ENCODE peak calls at places on chromosomes 3 and 15, in eight cellular contexts. C is colonic mucosa, N is body of pancreas, V is uterus, Y is HFF-Myc, O is astrocyte of the spinal cord, G is bronchial epithelial cell, L is transverse colon. Z is an unnamed sample.

GRCh38 chr3:99678023-99678422 is 39.6 kb downstream of the COL8A1 start:
- DNase-seq in C (no peak), N (no peak), V (peak; percentile 58), Y (peak; percentile 59), O (peak; percentile 93), G (peak; percentile 72), L (no peak), Z (peak; percentile 83)

GRCh38 chr15:92304239-92304975 is 89.3 kb upstream of the ST8SIA2 start:
- DNase-seq in C (no peak), N (no peak), V (no peak), Y (no peak), O (no peak), G (no peak), L (no peak), Z (no peak)

GRCh38 chr3:6204891-6205290 is 656.0 kb upstream of the GRM7 start:
- DNase-seq in C (no peak), N (no peak), V (no peak), Y (no peak), O (no peak), G (no peak), L (no peak), Z (no peak)

GRCh38 chr3:61932499-61932898 is 371.1 kb downstream of the PTPRG start:
- DNase-seq in C (no peak), N (no peak), V (no peak), Y (no peak), O (no peak), G (no peak), L (no peak), Z (no peak)

GRCh38 chr3:151675858-151676615 is 57.7 kb upstream of the AADACL2 start:
- DNase-seq in C (no peak), N (no peak), V (no peak), Y (no peak), O (no peak), G (no peak), L (no peak), Z (no peak)

GRCh38 chr3:153445817-153446216 is 283.8 kb downstream of the RAP2B start:
- DNase-seq in C (no peak), N (no peak), V (no peak), Y (no peak), O (no peak), G (no peak), L (no peak), Z (no peak)

GRCh38 chr3:69913422-69913821 is 86.1 kb upstream of the SAMMSON start:
- DNase-seq in C (no peak), N (no peak), V (no peak), Y (no peak), O (no peak), G (no peak), L (no peak), Z (no peak)

GRCh38 chr3:168248383-168249047 is 152.8 kb upstream of the GOLIM4 start:
- DNase-seq in C (no peak), N (peak; percentile 32), V (no peak), Y (no peak), O (peak; percentile 63), G (peak; percentile 12), L (no peak), Z (no peak)

GRCh38 chr15:77631790-77632551 is 741 bp downstream of the LINGO1 start:
- DNase-seq in C (no peak), N (peak; percentile 27), V (no peak), Y (no peak), O (no peak), G (no peak), L (peak; percentile 8), Z (no peak)

GRCh38 chr3:71585891-71586809 is 2.6 kb upstream of the FOXP1 start:
- DNase-seq in C (no peak), N (no peak), V (no peak), Y (no peak), O (peak; percentile 74), G (peak; percentile 46), L (no peak), Z (no peak)

GRCh38 chr15:65857718-65858402 is 11.4 kb upstream of the RAB11A start:
- DNase-seq in C (no peak), N (no peak), V (no peak), Y (no peak), O (no peak), G (no peak), L (no peak), Z (no peak)

GRCh38 chr3:179513867-179514266 is 48.9 kb upstream of the ACTL6A start:
- DNase-seq in C (no peak), N (no peak), V (no peak), Y (no peak), O (no peak), G (peak; percentile 36), L (no peak), Z (no peak)

GRCh38 chr3:62226601-62227339 is 146.6 kb downstream of the FEZF2 start:
- DNase-seq in C (no peak), N (no peak), V (no peak), Y (no peak), O (no peak), G (no peak), L (no peak), Z (no peak)

GRCh38 chr15:86444527-86444926 is 364.9 kb downstream of the AGBL1 start:
- DNase-seq in C (no peak), N (no peak), V (no peak), Y (no peak), O (no peak), G (peak; percentile 10), L (no peak), Z (no peak)

GRCh38 chr3:39343760-39344159 is 14.3 kb downstream of the CCR8 start:
- DNase-seq in C (no peak), N (no peak), V (no peak), Y (no peak), O (no peak), G (no peak), L (no peak), Z (no peak)

DNA sequence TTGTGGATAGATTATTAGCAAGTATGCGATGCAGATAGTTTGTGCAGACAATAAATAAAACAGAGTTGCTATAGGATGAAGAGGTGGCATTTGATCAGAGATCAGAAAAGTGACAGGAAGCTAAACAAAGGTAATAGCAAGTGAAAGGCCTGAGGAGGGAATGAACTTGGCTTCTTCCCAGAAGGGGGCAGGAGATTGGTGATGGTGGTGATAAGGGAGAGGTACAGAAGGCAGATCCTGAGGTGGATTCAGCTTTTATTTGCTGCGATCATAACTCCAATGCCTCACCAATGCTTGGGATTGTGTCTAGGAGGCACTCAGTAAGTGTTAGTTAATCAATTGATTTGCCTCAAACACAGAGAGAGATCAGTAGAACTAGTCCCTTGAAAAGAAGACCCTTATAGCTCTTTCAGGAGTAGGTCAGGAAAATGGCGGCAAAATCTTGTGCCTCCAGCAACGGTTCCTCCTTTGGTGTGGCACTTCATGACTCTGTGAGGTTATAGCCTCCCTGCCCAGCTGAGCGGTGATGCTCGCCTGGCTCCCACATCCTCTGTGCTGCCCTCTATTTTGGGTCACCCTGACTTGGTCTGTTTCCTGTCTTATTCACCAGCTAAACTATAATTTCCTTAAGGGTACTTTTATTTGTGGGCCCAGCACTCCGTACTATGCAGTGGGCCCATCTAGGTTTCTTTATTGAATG is 37.5 kb downstream of the TGFBR2 start:
- DNase-seq in C (no peak), N (no peak), V (peak; percentile 36), Y (no peak), O (no peak), G (no peak), L (peak; percentile 59), Z (no peak)
- H3K4me3 ChIP-seq in C (no peak overlapping the region), N (no peak overlapping the region), V (no peak overlapping the region), Y (no peak overlapping the region), O (no peak overlapping the region), G (no peak overlapping the region), L (no peak overlapping the region), Z (no peak overlapping the region)

DNA sequence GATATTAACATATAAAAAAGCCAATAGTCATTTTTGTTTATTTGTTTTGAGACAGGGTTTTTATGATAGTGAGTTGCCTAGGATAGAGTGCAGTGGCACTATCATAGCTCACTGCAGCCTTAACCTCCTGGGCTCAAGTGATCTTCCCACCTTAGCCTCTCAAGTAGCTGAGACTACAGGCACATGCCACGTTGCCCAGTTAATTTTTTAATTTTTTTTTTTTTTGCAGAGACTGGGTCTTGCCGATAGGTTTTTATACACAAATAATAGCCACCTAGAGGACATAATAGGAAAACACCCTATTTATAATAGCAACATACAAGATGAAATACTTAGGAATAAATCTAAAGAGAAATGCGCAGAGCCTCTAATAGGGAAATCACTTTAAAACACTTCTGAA is 13.3 kb downstream of the EIF3J start:
- DNase-seq in C (no peak), N (no peak), V (no peak), Y (no peak), O (peak; percentile 58), G (peak; percentile 58), L (no peak), Z (peak; percentile 11)
- TF ChIP-seq CTCF in C (peak; percentile 32), N (peak; percentile 37), V (no peak), Y (no peak), O (peak; percentile 30), G (peak; percentile 22), L (no peak), Z (no peak)

GRCh38 chr15:96262097-96262496 is 68.4 kb upstream of the NR2F2 start:
- DNase-seq in C (no peak), N (no peak), V (no peak), Y (peak; percentile 67), O (no peak), G (no peak), L (no peak), Z (no peak)

GRCh38 chr15:96264351-96264798 is 66.1 kb upstream of the NR2F2 start:
- DNase-seq in C (no peak), N (peak; percentile 71), V (no peak), Y (no peak), O (no peak), G (peak; percentile 95), L (no peak), Z (no peak)

GRCh38 chr15:96264801-96265515 is 65.5 kb upstream of the NR2F2 start:
- DNase-seq in C (no peak), N (no peak), V (no peak), Y (no peak), O (no peak), G (peak; percentile 63), L (no peak), Z (no peak)

GRCh38 chr15:96262497-96263268 is 67.8 kb upstream of the NR2F2 start:
- DNase-seq in C (no peak), N (no peak), V (no peak), Y (no peak), O (no peak), G (no peak), L (no peak), Z (no peak)

DNA sequence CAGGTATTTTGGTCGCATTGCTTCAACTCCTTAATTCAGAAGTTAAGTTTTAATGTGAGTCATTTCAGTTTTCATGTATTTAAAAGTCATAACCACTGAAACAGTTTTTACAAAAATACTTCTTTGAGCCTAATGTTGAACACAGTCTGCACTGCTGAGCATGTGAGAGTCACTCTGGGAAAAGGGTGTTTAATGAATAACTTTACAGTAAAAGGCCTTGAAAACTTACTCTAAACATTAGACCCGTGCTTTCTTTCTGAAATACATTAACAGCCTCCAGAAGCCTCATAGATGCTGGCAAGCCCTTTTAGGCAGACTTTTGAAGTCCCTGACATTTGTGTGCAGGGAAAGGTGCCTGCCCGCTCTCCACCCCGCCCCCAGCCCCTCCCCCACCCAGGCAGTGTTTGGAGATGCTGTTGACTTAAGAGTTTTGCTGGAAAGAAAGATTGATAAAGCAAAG is 68.9 kb upstream of the NR2F2 start:
- DNase-seq in C (no peak), N (no peak), V (no peak), Y (no peak), O (no peak), G (no peak), L (no peak), Z (no peak)
- H3K4me3 ChIP-seq in C (no peak overlapping the region), N (no peak overlapping the region), V (no peak overlapping the region), Y (no peak overlapping the region), O (no peak overlapping the region), G (no peak overlapping the region), L (no peak overlapping the region), Z (no peak overlapping the region)

GRCh38 chr3:113340785-113341184 is 100.5 kb downstream of the CFAP44 start:
- DNase-seq in C (no peak), N (no peak), V (no peak), Y (no peak), O (no peak), G (no peak), L (no peak), Z (no peak)

GRCh38 chr3:113339616-113340244 is 101.6 kb downstream of the CFAP44 start:
- DNase-seq in C (no peak), N (no peak), V (no peak), Y (no peak), O (no peak), G (no peak), L (no peak), Z (no peak)
- TF ChIP-seq CTCF in C (no peak), N (no peak), V (no peak), Y (peak; percentile 39), O (peak; percentile 30), G (peak; percentile 5), L (no peak), Z (peak; percentile 14)

Z was measured in AG09309.